ENCODE peak calls at places on chromosome 17, in ten cellular contexts. Q, Z, K, O, P, H, N, G, T and S are unnamed samples. For H3K27me3, the result is how much of the 10 kb centered on the place peaks cover.

GRCh38 chr17:5769936-5770335 is 185.6 kb upstream of the NLRP1 start:
- DNase-seq in G (no peak), O (no peak), P (no peak), H (no peak), N (no peak), Q (no peak), T (no peak), Z (no peak), K (no peak), S (no peak)

GRCh38 chr17:10739341-10739905 is 9.6 kb upstream of the TMEM220 start:
- DNase-seq in O (peak), H (no peak), N (no peak), P (no peak), T (no peak), G (no peak), K (no peak), Q (no peak), Z (no peak), S (no peak)

GRCh38 chr17:41682611-41683010 is 6.1 kb upstream of the EIF1 start:
- DNase-seq in P (no peak), G (no peak), H (no peak), N (no peak), Q (no peak), K (no peak), Z (no peak), O (no peak), T (no peak), S (no peak)

GRCh38 chr17:49514374-49514738 is 19.3 kb downstream of the NGFR start:
- DNase-seq in Z (no peak), T (no peak), Q (no peak), H (no peak), N (no peak), P (no peak), O (peak), K (peak), G (no peak), S (no peak)

GRCh38 chr17:42252528-42253172 is 23.5 kb downstream of the STAT5B start:
- DNase-seq in K (no peak), O (no peak), T (no peak), Q (no peak), G (no peak), N (no peak), P (no peak), H (no peak), Z (no peak), S (no peak)

GRCh38 chr17:68085751-68086445 is 50.4 kb downstream of the KPNA2 start:
- DNase-seq in P (no peak), Z (no peak), K (no peak), H (no peak), T (no peak), N (no peak), G (peak), O (no peak), Q (no peak), S (no peak)

GRCh38 chr17:37064166-37064565 is 115.4 kb downstream of the AATF start:
- DNase-seq in K (no peak), T (no peak), G (no peak), Z (no peak), O (no peak), Q (no peak), P (no peak), H (no peak), N (no peak), S (no peak)

GRCh38 chr17:67633751-67634191 is 84.0 kb upstream of the NOL11 start:
- DNase-seq in G (no peak), K (no peak), O (peak), N (no peak), T (no peak), P (no peak), Q (no peak), H (peak), Z (no peak), S (no peak)

GRCh38 chr17:4539025-4539424 is 16.2 kb downstream of the MYBBP1A start:
- DNase-seq in Q (no peak), O (no peak), T (no peak), H (no peak), K (no peak), G (no peak), P (no peak), N (no peak), Z (no peak), S (no peak)

GRCh38 chr17:81976332-81977210 is 858 bp upstream of the ASPSCR1 start:
- DNase-seq in H (no peak), G (peak), Q (peak), T (no peak), P (no peak), N (peak), O (peak), Z (no peak), K (no peak), S (peak)

GRCh38 chr17:78559749-78560368 is 17.3 kb downstream of the DNAH17 start:
- DNase-seq in K (no peak), H (no peak), G (no peak), P (peak), Z (no peak), O (no peak), Q (peak), T (no peak), N (no peak), S (no peak)

GRCh38 chr17:4154201-4154600 is 11.2 kb downstream of the CYB5D2 start:
- DNase-seq in K (no peak), O (no peak), H (no peak), Q (no peak), T (no peak), P (no peak), G (no peak), Z (no peak), N (no peak), S (no peak)

GRCh38 chr17:53724726-53725125 is 98.0 kb upstream of the KIF2B start:
- DNase-seq in O (no peak), K (no peak), Z (no peak), P (no peak), T (no peak), N (no peak), H (no peak), Q (no peak), G (no peak), S (no peak)

GRCh38 chr17:39014044-39014794 is 47.0 kb upstream of the FBXO47 start:
- DNase-seq in K (peak), P (no peak), T (no peak), Q (no peak), Z (no peak), N (no peak), H (peak), O (no peak), G (no peak), S (no peak)

GRCh38 chr17:11625878-11626277 is 27.6 kb downstream of the DNAH9 start:
- DNase-seq in N (no peak), T (no peak), G (no peak), Z (no peak), P (no peak), K (no peak), H (no peak), Q (no peak), O (no peak), S (no peak)

GRCh38 chr17:34579017-34579946 is at the start of gene TMEM132E:
- DNase-seq in G (peak), K (no peak), Q (peak), P (no peak), N (peak), O (no peak), H (peak), T (peak), Z (no peak), S (peak)

GRCh38 chr17:17026163-17026562 is 16.1 kb upstream of the MPRIP start:
- DNase-seq in N (no peak), G (no peak), O (no peak), K (no peak), P (no peak), H (no peak), Q (no peak), Z (no peak), T (no peak), S (no peak)

GRCh38 chr17:83062818-83063671 is 16.4 kb upstream of the METRNL start:
- DNase-seq in K (no peak), N (peak), T (no peak), Q (peak), P (peak), Z (no peak), O (peak), G (no peak), H (no peak), S (peak)

GRCh38 chr17:50221500-50222480 is 20.4 kb upstream of the COL1A1 start:
- DNase-seq in Q (no peak), T (no peak), H (peak), P (no peak), Z (no peak), K (no peak), G (no peak), O (peak), N (peak), S (no peak)

GRCh38 chr17:64073771-64074703 is 53.6 kb upstream of the ICAM2 start:
- DNase-seq in Q (no peak), G (no peak), K (no peak), H (no peak), T (no peak), P (no peak), O (no peak), Z (no peak), N (no peak), S (no peak)

GRCh38 chr17:37608369-37609169 is 649 bp downstream of the SYNRG start:
- DNase-seq in P (no peak), O (no peak), N (no peak), T (peak), H (peak), G (peak), Q (no peak), Z (no peak), K (peak), S (no peak)

GRCh38 chr17:1577186-1577585 is 14.6 kb upstream of the PITPNA start:
- DNase-seq in O (peak), N (peak), G (peak), P (peak), Z (no peak), K (peak), T (peak), H (peak), Q (peak), S (peak)

GRCh38 chr17:83191388-83192160 is 112.2 kb downstream of the METRNL start:
- DNase-seq in O (peak), Z (no peak), P (no peak), G (peak), Q (peak), H (no peak), N (peak), T (peak), K (no peak), S (no peak)

GRCh38 chr17:44907696-44908470 is 7.4 kb downstream of the GFAP start:
- DNase-seq in Q (no peak), H (no peak), G (no peak), T (no peak), O (peak), K (no peak), Z (no peak), N (no peak), P (no peak), S (no peak)

GRCh38 chr17:165939-166338 is 15.5 kb downstream of the DOC2B start:
- DNase-seq in Q (no peak), Z (no peak), O (no peak), N (no peak), T (no peak), G (no peak), K (no peak), H (no peak), P (no peak), S (no peak)

GRCh38 chr17:162689-163088 is 18.8 kb downstream of the DOC2B start:
- DNase-seq in T (no peak), Z (no peak), Q (no peak), P (no peak), G (no peak), O (no peak), N (no peak), H (no peak), K (no peak), S (no peak)

GRCh38 chr17:161481-161880 is 20.0 kb downstream of the DOC2B start:
- DNase-seq in Z (no peak), K (no peak), N (no peak), Q (no peak), P (no peak), T (no peak), O (no peak), G (no peak), H (no peak), S (peak)

GRCh38 chr17:164536-165235 is 16.8 kb downstream of the DOC2B start:
- DNase-seq in H (peak), Q (peak), O (no peak), K (peak), Z (no peak), T (no peak), G (no peak), P (no peak), N (peak), S (peak)

DNA sequence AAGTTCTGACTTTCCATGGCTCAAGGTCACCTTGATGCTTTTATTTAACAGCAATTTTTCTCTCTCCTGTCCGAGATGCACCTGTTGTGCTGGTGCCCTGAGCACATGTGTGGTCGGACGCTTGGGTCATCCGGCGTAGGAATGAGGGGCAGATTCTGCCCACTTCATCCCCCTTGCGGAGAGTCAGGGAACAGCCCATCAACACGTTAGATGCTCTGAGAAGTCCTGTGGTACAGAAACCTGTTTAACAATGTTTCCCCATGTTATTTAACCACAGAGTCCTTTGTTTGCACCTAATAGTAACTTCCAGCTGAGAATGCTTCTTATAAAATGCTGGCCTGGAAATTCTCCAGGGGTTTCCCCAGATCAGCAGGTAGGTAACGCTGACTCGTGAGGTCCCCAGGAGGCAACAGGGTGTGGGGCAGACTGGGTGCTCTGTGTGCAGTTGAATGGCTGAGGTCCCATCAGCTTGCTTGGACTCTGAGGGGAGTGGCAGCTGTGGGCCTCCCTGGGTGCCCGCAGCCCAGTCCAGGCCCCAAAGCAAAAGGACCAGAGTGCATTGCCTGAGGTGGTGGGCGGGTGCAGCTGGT is 17.8 kb downstream of the DOC2B start:
- DNase-seq in G (no peak), H (no peak), T (no peak), Z (no peak), Q (no peak), K (peak), O (no peak), N (no peak), P (no peak), S (peak)
- TF ChIP-seq CTCF in G (no peak), H (no peak), T (no peak), Z (no peak), Q (no peak), K (peak), O (no peak), N (no peak), P (no peak), S (no peak)

DNA sequence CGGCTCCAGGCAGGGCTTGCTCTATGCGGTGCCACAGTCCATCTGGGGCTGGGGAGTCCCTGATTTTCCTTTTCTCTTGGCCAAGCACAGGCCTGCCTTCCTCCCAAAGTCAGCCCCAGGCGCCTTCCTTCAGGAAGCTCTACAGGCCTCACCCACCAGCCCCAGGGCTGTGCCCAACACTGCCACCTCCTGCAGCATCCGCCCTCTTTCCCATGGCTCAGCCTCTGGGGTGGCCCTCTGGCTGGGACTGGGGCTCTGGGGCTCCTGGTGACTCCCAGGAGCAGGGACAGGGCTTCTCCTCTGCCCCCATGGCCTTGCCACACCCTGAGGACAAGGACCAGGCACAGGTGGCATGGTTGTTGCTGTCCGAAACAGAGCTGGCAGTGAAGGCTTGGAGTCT is 817 bp downstream of the ITGB4 start:
- DNase-seq in N (no peak), G (no peak), K (no peak), O (no peak), H (no peak), Q (no peak), P (no peak), T (no peak), Z (no peak), S (no peak)
- TF ChIP-seq POLR2A in N (no peak), G (peak), K (no peak), O (no peak), H (no peak), Q (no peak), P (no peak), T (no peak), Z (no peak), S (no peak)

GRCh38 chr17:21676281-21677111 is 15.8 kb upstream of the KCNJ18 start:
- DNase-seq in K (no peak), P (no peak), T (peak), Q (no peak), Z (no peak), O (no peak), N (no peak), G (no peak), H (no peak), S (no peak)
- H3K27me3 ChIP-seq in K (under half), P (under half), T (under half), Q (under half), Z (under half), O (under half), N (under half), G (under half), H (under half), S (under half)

DNA sequence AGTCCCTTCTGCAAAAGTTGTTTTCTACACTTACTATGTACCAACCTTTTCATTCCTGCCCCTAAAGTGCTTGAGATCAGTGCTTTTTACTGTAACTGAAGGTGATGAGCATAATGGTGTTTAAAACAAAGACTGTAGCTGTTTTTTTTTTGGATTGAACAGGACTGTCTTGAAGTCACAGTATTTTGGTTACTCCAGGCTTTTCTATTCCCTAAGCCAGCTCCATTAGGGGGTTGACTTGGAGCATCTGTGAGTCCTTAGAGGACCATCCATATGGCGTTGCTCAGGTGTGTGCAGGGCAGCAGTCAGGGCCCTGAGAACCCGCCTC is 29.0 kb upstream of the LGALS9 start:
- DNase-seq in H (no peak), P (peak), N (no peak), Z (no peak), Q (no peak), G (no peak), O (no peak), T (no peak), K (no peak), S (no peak)
- TF ChIP-seq CTCF in H (no peak), P (peak), N (no peak), Z (no peak), Q (no peak), G (no peak), O (no peak), T (no peak), K (no peak), S (no peak)

GRCh38 chr17:80443498-80443897 is 28.5 kb downstream of the ENDOV start:
- DNase-seq in H (no peak), T (no peak), Q (no peak), G (no peak), K (no peak), N (no peak), O (no peak), Z (no peak), P (no peak), S (no peak)

GRCh38 chr17:80442764-80443163 is 27.8 kb downstream of the ENDOV start:
- DNase-seq in N (no peak), T (no peak), G (no peak), K (no peak), P (no peak), H (no peak), O (no peak), Z (no peak), Q (no peak), S (no peak)

GRCh38 chr17:80442305-80442659 is 27.3 kb downstream of the ENDOV start:
- DNase-seq in Z (no peak), H (no peak), T (no peak), G (no peak), P (no peak), N (no peak), K (no peak), Q (no peak), O (no peak), S (no peak)

GRCh38 chr17:80445152-80446110 is 30.5 kb downstream of the ENDOV start:
- DNase-seq in G (no peak), P (no peak), H (no peak), K (no peak), O (no peak), N (no peak), T (no peak), Q (no peak), Z (no peak), S (no peak)

GRCh38 chr17:80443916-80444708 is 29.1 kb downstream of the ENDOV start:
- DNase-seq in G (no peak), H (no peak), P (no peak), O (no peak), Q (no peak), N (no peak), Z (no peak), T (no peak), K (no peak), S (no peak)
- TF ChIP-seq POLR2A in G (no peak), H (no peak), P (no peak), O (no peak), Q (no peak), N (no peak), Z (no peak), T (no peak), K (no peak), S (no peak)